ENCODE peak calls at places on chromosomes 2 and 18, in ten cellular contexts. C, F, K, U, M, X, Z, V, A and R are unnamed samples. For H3K4me1 and H3K9me3, the result is how much of the 10 kb centered on the place peaks cover.

GRCh38 chr2:9752441-9753275 is 90.6 kb upstream of the TAF1B start:
- DNase-seq in C (peak), F (peak), K (peak), U (no peak), M (no peak), X (no peak), Z (no peak), V (peak), A (no peak), R (no peak)

GRCh38 chr2:98601532-98602132 is 6.7 kb downstream of the COA5 start:
- DNase-seq in C (no peak), F (peak), K (peak), U (no peak), M (no peak), X (no peak), Z (no peak), V (no peak), A (no peak), R (no peak)

GRCh38 chr18:45166341-45167108 is 448.8 kb upstream of the SLC14A2 start:
- DNase-seq in C (no peak), F (peak), K (peak), U (no peak), M (no peak), X (no peak), Z (no peak), V (peak), A (no peak), R (no peak)

GRCh38 chr2:168526641-168527040 is 70.6 kb downstream of the CERS6 start:
- DNase-seq in C (no peak), F (no peak), K (no peak), U (peak), M (no peak), X (no peak), Z (no peak), V (no peak), A (no peak), R (peak)

GRCh38 chr2:235774153-235774552 is 280.3 kb downstream of the AGAP1 start:
- DNase-seq in C (no peak), F (no peak), K (no peak), U (no peak), M (no peak), X (no peak), Z (no peak), V (no peak), A (no peak), R (no peak)

GRCh38 chr18:58522157-58522556 is 106.7 kb downstream of the ALPK2 start:
- DNase-seq in C (no peak), F (no peak), K (no peak), U (no peak), M (no peak), X (no peak), Z (no peak), V (no peak), A (no peak), R (no peak)

GRCh38 chr2:119683717-119684443 is 4.9 kb downstream of the TMEM177 start:
- DNase-seq in C (no peak), F (peak), K (no peak), U (no peak), M (peak), X (no peak), Z (peak), V (no peak), A (no peak), R (no peak)

GRCh38 chr18:74546751-74547530 is 12.6 kb downstream of the CNDP1 start:
- DNase-seq in C (no peak), F (peak), K (peak), U (peak), M (no peak), X (peak), Z (peak), V (no peak), A (no peak), R (peak)

GRCh38 chr2:38668787-38669479 is 3.0 kb downstream of the GALM start:
- DNase-seq in C (no peak), F (no peak), K (no peak), U (no peak), M (no peak), X (no peak), Z (no peak), V (no peak), A (no peak), R (no peak)

GRCh38 chr2:173998386-173998785 is 33.2 kb upstream of the SP3 start:
- DNase-seq in C (no peak), F (no peak), K (no peak), U (no peak), M (no peak), X (no peak), Z (no peak), V (no peak), A (no peak), R (no peak)

GRCh38 chr2:43081131-43081745 is 145.2 kb downstream of the ZFP36L2 start:
- DNase-seq in C (no peak), F (no peak), K (no peak), U (no peak), M (no peak), X (no peak), Z (no peak), V (no peak), A (no peak), R (no peak)

GRCh38 chr2:64780041-64780440 is 126.3 kb upstream of the SERTAD2 start:
- DNase-seq in C (no peak), F (peak), K (peak), U (no peak), M (no peak), X (no peak), Z (no peak), V (no peak), A (no peak), R (no peak)

GRCh38 chr2:85707304-85707703 is 13.1 kb downstream of the GNLY start:
- DNase-seq in C (peak), F (peak), K (peak), U (no peak), M (peak), X (no peak), Z (peak), V (peak), A (no peak), R (no peak)

GRCh38 chr2:166464187-166464586 is 29.9 kb downstream of the SCN7A start:
- DNase-seq in C (no peak), F (peak), K (peak), U (no peak), M (no peak), X (no peak), Z (no peak), V (no peak), A (no peak), R (no peak)

GRCh38 chr18:38427234-38427633 is 861.6 kb upstream of the CELF4 start:
- DNase-seq in C (no peak), F (no peak), K (no peak), U (no peak), M (no peak), X (no peak), Z (no peak), V (no peak), A (no peak), R (no peak)

GRCh38 chr2:203579131-203579643 is 44.1 kb upstream of the RAPH1 start:
- DNase-seq in C (no peak), F (peak), K (peak), U (no peak), M (no peak), X (no peak), Z (peak), V (peak), A (no peak), R (no peak)

GRCh38 chr2:30807249-30807648 is at the start of gene CAPN13:
- DNase-seq in C (no peak), F (no peak), K (peak), U (no peak), M (no peak), X (no peak), Z (peak), V (peak), A (no peak), R (no peak)

GRCh38 chr2:28662044-28662443 is 89.6 kb upstream of the PPP1CB start:
- DNase-seq in C (no peak), F (no peak), K (peak), U (no peak), M (no peak), X (no peak), Z (peak), V (peak), A (no peak), R (no peak)

GRCh38 chr2:23523651-23524260 is 138.8 kb downstream of the KLHL29 start:
- DNase-seq in C (no peak), F (peak), K (no peak), U (no peak), M (peak), X (no peak), Z (no peak), V (peak), A (no peak), R (no peak)

GRCh38 chr2:205948883-205949282 is 137.1 kb downstream of the INO80D start:
- DNase-seq in C (no peak), F (no peak), K (no peak), U (no peak), M (no peak), X (no peak), Z (no peak), V (no peak), A (no peak), R (no peak)

GRCh38 chr2:3222636-3223035 is 155.0 kb downstream of the EIPR1 start:
- DNase-seq in C (no peak), F (no peak), K (no peak), U (no peak), M (no peak), X (no peak), Z (no peak), V (no peak), A (no peak), R (no peak)

GRCh38 chr18:70149616-70150301 is 55.7 kb downstream of the RTTN start:
- DNase-seq in C (no peak), F (no peak), K (no peak), U (no peak), M (no peak), X (no peak), Z (no peak), V (no peak), A (no peak), R (no peak)

GRCh38 chr2:169137924-169138323 is 68.6 kb downstream of the DHRS9 start:
- DNase-seq in C (no peak), F (no peak), K (peak), U (no peak), M (no peak), X (no peak), Z (no peak), V (no peak), A (no peak), R (no peak)

GRCh38 chr18:6660334-6660733 is 69.2 kb upstream of the ARHGAP28 start:
- DNase-seq in C (no peak), F (peak), K (no peak), U (no peak), M (no peak), X (no peak), Z (no peak), V (no peak), A (no peak), R (no peak)

GRCh38 chr2:127386764-127387654 is 766 bp downstream of the MAP3K2 start:
- DNase-seq in C (peak), F (peak), K (peak), U (peak), M (peak), X (peak), Z (peak), V (peak), A (peak), R (peak)

GRCh38 chr2:127384529-127384928 is 3.2 kb downstream of the MAP3K2 start:
- DNase-seq in C (no peak), F (no peak), K (no peak), U (no peak), M (no peak), X (no peak), Z (no peak), V (no peak), A (no peak), R (no peak)

GRCh38 chr2:127388423-127389164 is 819 bp upstream of the MAP3K2 start:
- DNase-seq in C (no peak), F (peak), K (peak), U (no peak), M (no peak), X (no peak), Z (no peak), V (no peak), A (no peak), R (no peak)

GRCh38 chr2:127387655-127388422 is at the start of gene MAP3K2:
- DNase-seq in C (peak), F (peak), K (peak), U (peak), M (peak), X (peak), Z (peak), V (peak), A (peak), R (peak)

DNA sequence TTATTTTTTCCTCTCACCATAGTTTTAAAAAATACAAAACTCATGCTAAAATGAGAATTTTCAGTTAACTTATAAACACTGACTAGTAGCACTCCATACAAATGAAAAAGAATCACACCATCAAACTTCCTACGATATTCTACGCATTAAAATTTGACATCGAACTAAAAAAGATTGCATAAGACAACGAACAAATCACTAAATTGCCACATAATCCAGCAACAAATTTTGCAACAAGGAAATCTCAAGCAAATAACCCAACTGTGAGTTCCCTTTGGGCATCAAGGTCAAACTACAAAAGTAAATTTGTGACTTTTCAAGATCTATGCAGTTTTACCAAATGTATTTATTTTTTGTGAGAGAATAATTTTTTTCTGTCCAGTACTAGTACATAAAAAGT is 1.5 kb downstream of the MAP3K2 start:
- DNase-seq in C (no peak), F (no peak), K (no peak), U (no peak), M (no peak), X (no peak), Z (no peak), V (no peak), A (no peak), R (no peak)
- H3K4me1 ChIP-seq in C (under half), F (under half), K (under half), U (half or more), M (under half), X (under half), Z (under half), V (under half), A (under half), R (under half)

DNA sequence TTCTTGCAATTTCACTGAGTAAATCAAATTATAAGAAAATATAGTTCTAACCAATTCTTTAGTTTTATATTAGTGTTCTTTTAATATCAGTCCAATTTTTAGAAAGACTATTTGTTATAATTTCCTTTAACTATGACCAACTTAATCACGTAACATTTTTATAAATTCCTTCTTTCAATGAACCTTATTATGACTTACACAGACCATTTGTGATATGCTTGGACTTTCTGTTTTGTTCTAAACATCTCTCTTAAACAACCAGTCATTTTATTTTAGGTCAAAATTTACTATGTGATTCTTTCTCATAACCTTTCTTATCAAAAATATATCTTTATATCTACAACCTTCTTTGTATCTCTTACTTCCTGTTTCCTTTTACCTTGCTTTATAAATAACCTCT is 39.5 kb upstream of the DYNAP start:
- DNase-seq in C (no peak), F (no peak), K (no peak), U (no peak), M (no peak), X (no peak), Z (no peak), V (no peak), A (no peak), R (no peak)
- H3K9me3 ChIP-seq in C (under half), F (under half), K (under half), U (under half), M (under half), X (under half), Z (under half), V (under half), A (under half), R (under half)

DNA sequence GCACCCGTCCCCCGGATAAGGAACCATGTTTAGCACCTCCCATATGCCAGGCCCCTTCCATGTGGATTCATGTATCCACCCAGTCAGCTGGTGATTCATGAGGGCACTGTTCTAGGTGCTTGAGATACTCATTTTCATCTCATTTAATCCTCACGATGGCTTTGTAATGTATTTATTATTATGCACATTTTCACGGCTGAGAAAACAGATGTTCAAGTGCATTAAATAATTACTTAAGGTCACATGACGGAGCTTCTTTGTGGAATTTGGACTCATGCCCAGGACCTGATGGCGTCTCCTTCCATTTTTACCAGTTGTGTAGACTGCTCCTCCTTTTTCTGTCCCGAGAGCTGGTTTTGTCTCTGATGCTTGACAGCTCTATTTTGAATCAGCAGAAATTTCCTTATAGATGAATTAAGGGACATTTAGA is 72.2 kb upstream of the RBM44 start:
- DNase-seq in C (peak), F (peak), K (no peak), U (no peak), M (no peak), X (no peak), Z (peak), V (no peak), A (no peak), R (no peak)
- H3K4me1 ChIP-seq in C (under half), F (under half), K (under half), U (half or more), M (under half), X (under half), Z (half or more), V (under half), A (under half), R (under half)

DNA sequence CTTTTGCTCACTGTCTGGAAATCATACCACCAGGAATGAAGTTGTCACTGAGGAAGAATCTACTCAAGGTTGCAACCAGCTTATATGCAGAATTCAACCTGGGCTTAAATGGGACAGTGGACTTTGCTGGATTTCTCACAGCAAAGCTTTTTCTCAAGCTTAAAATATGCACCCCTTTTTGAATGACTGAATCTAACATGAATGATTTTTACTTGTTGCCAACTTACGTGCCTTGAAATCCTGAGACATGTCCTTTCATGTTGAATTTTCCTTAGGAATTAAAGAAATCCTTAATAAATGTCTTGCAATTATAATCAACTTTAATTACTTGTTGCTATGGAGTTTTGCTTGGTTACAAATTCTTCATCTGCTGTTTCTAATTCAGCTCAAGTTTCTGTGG is 57.4 kb downstream of the SPP2 start:
- DNase-seq in C (no peak), F (no peak), K (no peak), U (no peak), M (no peak), X (no peak), Z (no peak), V (no peak), A (no peak), R (no peak)
- H3K9me3 ChIP-seq in C (under half), F (under half), K (under half), U (under half), M (under half), X (under half), Z (under half), V (under half), A (under half), R (under half)